ENCODE peak calls at places on chromosome 3, in eight cellular contexts. Z, U, L, D, A, C, S and X are unnamed samples.
A peak's percentile ranks its signal among the peaks of the same experiment; 100 is the strongest.

GRCh38 chr3:65963787-65964707 is 74.7 kb downstream of the MAGI1 start:
- DNase-seq in Z (peak; percentile 6), U (peak; percentile 74), L (no peak), D (peak; percentile 41), A (peak; percentile 16), C (peak; percentile 20), S (no peak), X (no peak)

GRCh38 chr3:157475921-157476395 is 27.3 kb downstream of the VEPH1 start:
- DNase-seq in Z (no peak), U (no peak), L (no peak), D (no peak), A (no peak), C (no peak), S (no peak), X (no peak)

GRCh38 chr3:41881233-41881821 is 80.6 kb downstream of the ULK4 start:
- DNase-seq in Z (no peak), U (peak; percentile 31), L (no peak), D (peak; percentile 12), A (peak; percentile 4), C (peak; percentile 49), S (no peak), X (no peak)

GRCh38 chr3:172203522-172204258 is 164.3 kb downstream of the FNDC3B start:
- DNase-seq in Z (no peak), U (no peak), L (peak; percentile 74), D (no peak), A (no peak), C (no peak), S (no peak), X (peak; percentile 14)

GRCh38 chr3:69079269-69080159 is 651 bp downstream of the UBA3 start:
- DNase-seq in Z (no peak), U (peak; percentile 22), L (no peak), D (peak; percentile 14), A (no peak), C (peak; percentile 44), S (no peak), X (no peak)

GRCh38 chr3:73228425-73228824 is 167.0 kb downstream of the EBLN2 start:
- DNase-seq in Z (no peak), U (no peak), L (no peak), D (no peak), A (no peak), C (no peak), S (no peak), X (no peak)

GRCh38 chr3:187621881-187622280 is 48.3 kb downstream of the SST start:
- DNase-seq in Z (no peak), U (no peak), L (no peak), D (no peak), A (no peak), C (no peak), S (no peak), X (no peak)

GRCh38 chr3:175149675-175150074 is 290.5 kb downstream of the NAALADL2 start:
- DNase-seq in Z (no peak), U (no peak), L (no peak), D (peak; percentile 92), A (no peak), C (no peak), S (no peak), X (no peak)

GRCh38 chr3:112681822-112682325 is 40.9 kb upstream of the CCDC80 start:
- DNase-seq in Z (no peak), U (no peak), L (no peak), D (no peak), A (no peak), C (no peak), S (no peak), X (no peak)

GRCh38 chr3:191065183-191065805 is 133.7 kb upstream of the OSTN start:
- DNase-seq in Z (no peak), U (no peak), L (no peak), D (no peak), A (no peak), C (peak; percentile 26), S (no peak), X (no peak)

GRCh38 chr3:114178770-114179368 is at the start of gene DRD3:
- DNase-seq in Z (no peak), U (no peak), L (no peak), D (peak; percentile 34), A (no peak), C (peak; percentile 92), S (no peak), X (no peak)

GRCh38 chr3:86104154-86104553 is 886.8 kb downstream of the VGLL3 start:
- DNase-seq in Z (no peak), U (no peak), L (no peak), D (no peak), A (no peak), C (peak; percentile 51), S (no peak), X (no peak)

GRCh38 chr3:108780235-108780634 is 23.0 kb upstream of the RETNLB start:
- DNase-seq in Z (no peak), U (no peak), L (no peak), D (no peak), A (no peak), C (peak; percentile 4), S (no peak), X (no peak)

GRCh38 chr3:149374391-149374790 is 3.1 kb downstream of the TM4SF1 start:
- DNase-seq in Z (no peak), U (no peak), L (no peak), D (no peak), A (no peak), C (no peak), S (no peak), X (no peak)

GRCh38 chr3:179463299-179463698 is 12.0 kb upstream of the GNB4 start:
- DNase-seq in Z (no peak), U (no peak), L (no peak), D (no peak), A (no peak), C (no peak), S (no peak), X (no peak)

GRCh38 chr3:184611606-184612304 is 50.2 kb downstream of the EPHB3 start:
- DNase-seq in Z (no peak), U (no peak), L (peak; percentile 2), D (no peak), A (no peak), C (no peak), S (no peak), X (no peak)

GRCh38 chr3:105829229-105829628 is 39.6 kb downstream of the CBLB start:
- DNase-seq in Z (no peak), U (no peak), L (no peak), D (no peak), A (no peak), C (no peak), S (no peak), X (no peak)

GRCh38 chr3:59644479-59645075 is 594.8 kb upstream of the CFAP20DC start:
- DNase-seq in Z (no peak), U (no peak), L (no peak), D (no peak), A (no peak), C (no peak), S (peak; percentile 11), X (peak; percentile 19)

GRCh38 chr3:29170894-29171582 is 109.8 kb upstream of the RBMS3 start:
- DNase-seq in Z (no peak), U (no peak), L (no peak), D (no peak), A (no peak), C (no peak), S (no peak), X (no peak)

GRCh38 chr3:184015381-184016019 is 2.2 kb downstream of the ABCC5 start:
- DNase-seq in Z (no peak), U (no peak), L (no peak), D (no peak), A (no peak), C (no peak), S (no peak), X (no peak)

GRCh38 chr3:74353039-74353438 is 261.4 kb downstream of the CNTN3 start:
- DNase-seq in Z (no peak), U (no peak), L (no peak), D (no peak), A (no peak), C (peak; percentile 59), S (no peak), X (no peak)

GRCh38 chr3:197023998-197024651 is 5.5 kb downstream of the MELTF start:
- DNase-seq in Z (no peak), U (no peak), L (no peak), D (no peak), A (no peak), C (no peak), S (no peak), X (no peak)

GRCh38 chr3:10500717-10501663 is 4.4 kb downstream of the ATP2B2 start:
- DNase-seq in Z (no peak), U (no peak), L (no peak), D (no peak), A (no peak), C (no peak), S (no peak), X (no peak)

GRCh38 chr3:144362126-144362525 is 390.5 kb downstream of the DIPK2A start:
- DNase-seq in Z (no peak), U (no peak), L (no peak), D (peak; percentile 46), A (no peak), C (no peak), S (no peak), X (no peak)

GRCh38 chr3:41265011-41265545 is 65.8 kb downstream of the CTNNB1 start:
- DNase-seq in Z (no peak), U (no peak), L (no peak), D (peak; percentile 17), A (no peak), C (no peak), S (no peak), X (no peak)

GRCh38 chr3:107285197-107285596 is 92.0 kb upstream of the CCDC54 start:
- DNase-seq in Z (no peak), U (no peak), L (no peak), D (no peak), A (no peak), C (peak; percentile 86), S (no peak), X (no peak)

GRCh38 chr3:13722178-13722577 is 157.7 kb downstream of the WNT7A start:
- DNase-seq in Z (no peak), U (no peak), L (no peak), D (no peak), A (no peak), C (peak; percentile 13), S (no peak), X (no peak)

GRCh38 chr3:45084361-45084760 is 58.3 kb downstream of the CLEC3B start:
- DNase-seq in Z (no peak), U (no peak), L (no peak), D (no peak), A (no peak), C (no peak), S (no peak), X (no peak)

GRCh38 chr3:131717493-131717892 is 214.7 kb upstream of the MRPL3 start:
- DNase-seq in Z (no peak), U (no peak), L (no peak), D (no peak), A (no peak), C (peak; percentile 42), S (no peak), X (no peak)

GRCh38 chr3:194548346-194549321 is 61.8 kb upstream of the ATP13A3 start:
- DNase-seq in Z (no peak), U (no peak), L (no peak), D (no peak), A (no peak), C (no peak), S (no peak), X (no peak)

GRCh38 chr3:152272771-152273242 is 4.1 kb downstream of the MBNL1 start:
- DNase-seq in Z (no peak), U (no peak), L (no peak), D (no peak), A (no peak), C (no peak), S (no peak), X (no peak)